ENCODE peak calls at places on chromosomes 2 and 18, in six cellular contexts. L is T1000; D is GM12878; Z is heart right ventricle; V is CD8-positive, alpha-beta T cell; Y is GM19239. W is an unnamed sample.

GRCh38 chr2:128449226-128450061 is 130.8 kb upstream of the HS6ST1 start:
- DNase-seq in L (no peak), D (no peak), Z (no peak), V (no peak), Y (no peak), W (no peak)

GRCh38 chr2:235218486-235218907 is 266.7 kb downstream of the SH3BP4 start:
- DNase-seq in L (no peak), D (no peak), Z (peak), V (no peak), Y (no peak), W (no peak)

GRCh38 chr2:98912957-98913915 is 22.8 kb downstream of the CRACDL start:
- DNase-seq in L (no peak), D (no peak), Z (no peak), V (no peak), Y (no peak), W (peak)

GRCh38 chr2:173400760-173401159 is 46.1 kb downstream of the CDCA7 start:
- DNase-seq in L (no peak), D (no peak), Z (no peak), V (no peak), Y (no peak), W (no peak)

GRCh38 chr2:64049633-64050220 is 30.5 kb upstream of the VPS54 start:
- DNase-seq in L (peak), D (peak), Z (peak), V (peak), Y (peak), W (peak)

GRCh38 chr18:66646622-66647021 is 42.7 kb upstream of the CDH19 start:
- DNase-seq in L (peak), D (no peak), Z (no peak), V (no peak), Y (no peak), W (no peak)

GRCh38 chr18:59264136-59264571 is 9.1 kb downstream of the RAX start:
- DNase-seq in L (no peak), D (no peak), Z (no peak), V (no peak), Y (no peak), W (no peak)

GRCh38 chr18:31042391-31043181 is at the start of gene DSC3:
- DNase-seq in L (peak), D (no peak), Z (no peak), V (no peak), Y (no peak), W (peak)

GRCh38 chr2:118386636-118387302 is 298.5 kb downstream of the INSIG2 start:
- DNase-seq in L (no peak), D (no peak), Z (no peak), V (no peak), Y (no peak), W (no peak)

GRCh38 chr2:216348909-216349308 is 23.4 kb downstream of the MARCHF4 start:
- DNase-seq in L (no peak), D (no peak), Z (no peak), V (no peak), Y (no peak), W (no peak)

GRCh38 chr2:212794471-212794870 is 255.9 kb upstream of the ERBB4 start:
- DNase-seq in L (no peak), D (no peak), Z (no peak), V (no peak), Y (no peak), W (no peak)

GRCh38 chr2:160411167-160411566 is 82.4 kb downstream of the RBMS1 start:
- DNase-seq in L (no peak), D (no peak), Z (no peak), V (peak), Y (no peak), W (no peak)

GRCh38 chr2:9287400-9288059 is 80.9 kb downstream of the ASAP2 start:
- DNase-seq in L (peak), D (no peak), Z (no peak), V (no peak), Y (no peak), W (peak)

GRCh38 chr2:43032248-43032893 is 194.0 kb downstream of the ZFP36L2 start:
- DNase-seq in L (no peak), D (no peak), Z (peak), V (no peak), Y (no peak), W (peak)

GRCh38 chr2:63587814-63588384 is 378 bp downstream of the WDPCP start:
- DNase-seq in L (no peak), D (no peak), Z (no peak), V (no peak), Y (no peak), W (no peak)

GRCh38 chr2:227326783-227327182 is 1.7 kb downstream of the MFF start:
- DNase-seq in L (no peak), D (no peak), Z (no peak), V (no peak), Y (no peak), W (no peak)

GRCh38 chr2:189613650-189614420 is 33.2 kb upstream of the SLC40A1 start:
- DNase-seq in L (no peak), D (no peak), Z (peak), V (no peak), Y (no peak), W (peak)

GRCh38 chr2:220949476-220949875 is 622.6 kb downstream of the EPHA4 start:
- DNase-seq in L (no peak), D (no peak), Z (no peak), V (no peak), Y (no peak), W (no peak)

GRCh38 chr2:146572598-146572997 is 1272.2 kb upstream of the ACVR2A start:
- DNase-seq in L (no peak), D (no peak), Z (no peak), V (no peak), Y (no peak), W (no peak)

GRCh38 chr18:79485788-79486355 is 90.1 kb downstream of the NFATC1 start:
- DNase-seq in L (peak), D (no peak), Z (peak), V (no peak), Y (no peak), W (peak)

GRCh38 chr2:106159867-106160785 is 34.0 kb downstream of the UXS1 start:
- DNase-seq in L (no peak), D (no peak), Z (no peak), V (peak), Y (no peak), W (no peak)

GRCh38 chr2:239043326-239043725 is 195.4 kb downstream of the TWIST2 start:
- DNase-seq in L (no peak), D (no peak), Z (no peak), V (no peak), Y (no peak), W (peak)

GRCh38 chr2:201707753-201708152 is 9.3 kb upstream of the MPP4 start:
- DNase-seq in L (no peak), D (no peak), Z (no peak), V (no peak), Y (no peak), W (no peak)

GRCh38 chr2:167595021-167595420 is 652.4 kb downstream of the STK39 start:
- DNase-seq in L (no peak), D (no peak), Z (no peak), V (no peak), Y (no peak), W (no peak)

GRCh38 chr18:42640160-42640559 is 475.3 kb downstream of the RIT2 start:
- DNase-seq in L (no peak), D (no peak), Z (no peak), V (no peak), Y (no peak), W (no peak)

GRCh38 chr2:27724905-27725693 is 46.4 kb upstream of the MRPL33 start:
- DNase-seq in L (no peak), D (no peak), Z (no peak), V (no peak), Y (no peak), W (no peak)

GRCh38 chr2:120945832-120946231 is 210.2 kb downstream of the GLI2 start:
- DNase-seq in L (no peak), D (no peak), Z (no peak), V (no peak), Y (no peak), W (no peak)

GRCh38 chr2:232365621-232366321 is 12.8 kb upstream of the ALPP start:
- DNase-seq in L (no peak), D (no peak), Z (no peak), V (no peak), Y (peak), W (peak)

GRCh38 chr2:101204400-101205095 is 48.1 kb upstream of the CNOT11 start:
- DNase-seq in L (no peak), D (no peak), Z (no peak), V (no peak), Y (no peak), W (no peak)

GRCh38 chr2:120012363-120012762 is 514 bp upstream of the EPB41L5 start:
- DNase-seq in L (no peak), D (no peak), Z (no peak), V (no peak), Y (no peak), W (no peak)

GRCh38 chr2:190119257-190119656 is 56.7 kb upstream of the MSTN start:
- DNase-seq in L (no peak), D (no peak), Z (peak), V (peak), Y (no peak), W (peak)

W was measured in aorta.